ENCODE peak calls at places on chromosome 21, in seven cellular contexts. V is esophagus squamous epithelium; D is aorta; Y is RWPE1; W is WERI-Rb-1; J is CD4-positive, alpha-beta memory T cell; G is heart right ventricle. Z is an unnamed sample.

GRCh38 chr21:32592929-32593502 is 7.7 kb upstream of the TCP10L start:
- DNase-seq in G (no peak), W (no peak), D (no peak), J (no peak), Y (no peak), V (no peak), Z (no peak)

GRCh38 chr21:32334980-32335471 is 36.4 kb downstream of the MRAP start:
- DNase-seq in D (no peak), J (no peak), W (peak; percentile 65), V (no peak), G (no peak), Y (no peak), Z (no peak)

GRCh38 chr21:41597227-41597626 is 89.3 kb upstream of the TMPRSS2 start:
- DNase-seq in J (no peak), W (no peak), D (no peak), Y (no peak), G (no peak), V (no peak), Z (no peak)

GRCh38 chr21:28419110-28419509 is 573.6 kb downstream of the LTN1 start:
- DNase-seq in W (no peak), Y (no peak), V (no peak), G (no peak), D (no peak), J (no peak), Z (no peak)

GRCh38 chr21:31908106-31909031 is 35.5 kb downstream of the HUNK start:
- DNase-seq in G (no peak), J (no peak), W (no peak), Y (peak; percentile 13), D (no peak), V (no peak), Z (peak; percentile 40)

GRCh38 chr21:42760977-42761751 is 107.7 kb downstream of the PDE9A start:
- DNase-seq in G (no peak), J (no peak), W (peak; percentile 86), Y (no peak), V (no peak), D (no peak), Z (no peak)

GRCh38 chr21:32307706-32308105 is 9.1 kb downstream of the MRAP start:
- DNase-seq in G (no peak), D (no peak), J (no peak), W (no peak), Y (no peak), V (no peak), Z (no peak)

GRCh38 chr21:41774467-41775151 is 7.8 kb upstream of the RIPK4 start:
- DNase-seq in G (no peak), J (no peak), V (no peak), D (peak; percentile 3), W (no peak), Y (no peak), Z (no peak)

GRCh38 chr21:17371470-17371869 is 141.4 kb upstream of the CXADR start:
- DNase-seq in G (no peak), D (no peak), J (no peak), Y (no peak), W (no peak), V (no peak), Z (no peak)

GRCh38 chr21:31530918-31531705 is 128.4 kb upstream of the SOD1 start:
- DNase-seq in W (no peak), Y (no peak), J (no peak), G (no peak), V (no peak), D (no peak), Z (no peak)

GRCh38 chr21:21159253-21159899 is 161.2 kb downstream of the NCAM2 start:
- DNase-seq in G (no peak), J (no peak), D (no peak), W (no peak), V (no peak), Y (no peak), Z (no peak)

GRCh38 chr21:32257952-32258785 is 20.7 kb downstream of the MIS18A start:
- DNase-seq in G (peak; percentile 43), D (no peak), W (peak; percentile 87), V (no peak), Y (peak; percentile 76), J (no peak), Z (peak; percentile 70)

GRCh38 chr21:39660596-39660995 is 47.9 kb downstream of the B3GALT5 start:
- DNase-seq in G (peak; percentile 43), J (no peak), V (no peak), W (peak; percentile 30), Y (peak; percentile 23), D (no peak), Z (peak; percentile 59)

GRCh38 chr21:26199471-26199870 is 28.9 kb upstream of the APP start:
- DNase-seq in V (no peak), J (no peak), W (no peak), Y (peak; percentile 68), D (no peak), G (no peak), Z (no peak)

GRCh38 chr21:42850866-42851391 is 28.4 kb downstream of the WDR4 start:
- DNase-seq in D (no peak), J (no peak), V (no peak), G (no peak), W (peak; percentile 66), Y (no peak), Z (no peak)

GRCh38 chr21:46216132-46216747 is 12.3 kb downstream of the LSS start:
- DNase-seq in J (no peak), D (peak; percentile 65), G (no peak), Y (no peak), W (no peak), V (no peak), Z (no peak)

GRCh38 chr21:41616063-41616591 is 108.2 kb upstream of the TMPRSS2 start:
- DNase-seq in G (no peak), Y (no peak), W (no peak), J (no peak), D (peak; percentile 82), V (no peak), Z (no peak)

GRCh38 chr21:46250146-46250725 is 21.7 kb upstream of the LSS start:
- DNase-seq in V (no peak), Y (no peak), D (no peak), W (no peak), J (no peak), G (no peak), Z (no peak)

GRCh38 chr21:41701749-41702148 is 65.1 kb downstream of the RIPK4 start:
- DNase-seq in J (no peak), G (no peak), Y (no peak), D (no peak), V (no peak), W (no peak), Z (no peak)

GRCh38 chr21:27564684-27565280 is 597.9 kb upstream of the ADAMTS5 start:
- DNase-seq in V (no peak), W (peak; percentile 26), Y (peak; percentile 6), G (peak; percentile 17), D (no peak), J (no peak), Z (peak; percentile 27)

GRCh38 chr21:17461014-17461413 is 51.8 kb upstream of the CXADR start:
- DNase-seq in D (no peak), V (no peak), G (no peak), J (no peak), Y (peak; percentile 44), W (no peak), Z (peak; percentile 80)

GRCh38 chr21:27839512-27840115 is 872.7 kb upstream of the ADAMTS5 start:
- DNase-seq in Y (no peak), V (no peak), J (no peak), D (no peak), W (no peak), G (no peak), Z (no peak)

GRCh38 chr21:44812640-44813039 is 5.2 kb downstream of the SUMO3 start:
- DNase-seq in D (no peak), W (no peak), J (no peak), V (no peak), Y (no peak), G (no peak), Z (no peak)
- H3K27ac ChIP-seq in D (no peak overlapping the region), W (no peak overlapping the region), J (no peak overlapping the region), V (no peak overlapping the region), Y (peak overlapping the region; percentile 63), G (no peak overlapping the region), Z (no peak overlapping the region)

GRCh38 chr21:33825898-33826297 is 89.7 kb downstream of the ATP5PO start:
- DNase-seq in D (no peak), Y (no peak), G (no peak), V (no peak), J (no peak), W (no peak), Z (peak; percentile 45)

GRCh38 chr21:33821580-33822322 is 93.9 kb downstream of the ATP5PO start:
- DNase-seq in G (no peak), V (no peak), D (no peak), Y (no peak), W (no peak), J (no peak), Z (no peak)

GRCh38 chr21:33825419-33825818 is 90.2 kb downstream of the ATP5PO start:
- DNase-seq in G (no peak), J (no peak), W (no peak), V (no peak), Y (no peak), D (no peak), Z (no peak)

GRCh38 chr21:33828083-33828482 is 87.5 kb downstream of the ATP5PO start:
- DNase-seq in V (no peak), Y (no peak), G (no peak), J (no peak), W (no peak), D (no peak), Z (no peak)

GRCh38 chr21:33824156-33824941 is 91.3 kb downstream of the ATP5PO start:
- DNase-seq in G (no peak), D (no peak), Y (no peak), V (no peak), J (no peak), W (no peak), Z (no peak)
- H3K27ac ChIP-seq in G (no peak overlapping the region), D (peak overlapping the region; percentile 85), Y (no peak overlapping the region), V (no peak overlapping the region), J (no peak overlapping the region), W (no peak overlapping the region), Z (peak overlapping the region; percentile 63)

GRCh38 chr21:34880401-34880800 is 168.7 kb downstream of the RUNX1 start:
- DNase-seq in Y (no peak), D (no peak), V (no peak), J (no peak), G (no peak), W (no peak), Z (no peak)

GRCh38 chr21:34881894-34882371 is 167.2 kb downstream of the RUNX1 start:
- DNase-seq in V (no peak), Y (peak; percentile 77), W (no peak), G (no peak), D (no peak), J (no peak), Z (no peak)

GRCh38 chr21:34883501-34884271 is 165.4 kb downstream of the RUNX1 start:
- DNase-seq in G (no peak), J (no peak), Y (no peak), D (no peak), V (no peak), W (no peak), Z (no peak)

GRCh38 chr21:34882719-34883131 is 166.4 kb downstream of the RUNX1 start:
- DNase-seq in W (no peak), J (no peak), D (no peak), V (no peak), G (no peak), Y (no peak), Z (no peak)

GRCh38 chr21:34881421-34881820 is 167.7 kb downstream of the RUNX1 start:
- DNase-seq in G (no peak), W (no peak), V (no peak), D (no peak), J (no peak), Y (no peak), Z (no peak)
- H3K27ac ChIP-seq in G (no peak overlapping the region), W (no peak overlapping the region), V (peak overlapping the region; percentile 24), D (no peak overlapping the region), J (no peak overlapping the region), Y (no peak overlapping the region), Z (no peak overlapping the region)

GRCh38 chr21:15144026-15144425 is 79.2 kb upstream of the NRIP1 start:
- DNase-seq in V (no peak), Y (no peak), G (no peak), J (no peak), W (no peak), D (no peak), Z (no peak)
- H3K27ac ChIP-seq in V (no peak overlapping the region), Y (no peak overlapping the region), G (no peak overlapping the region), J (no peak overlapping the region), W (no peak overlapping the region), D (no peak overlapping the region), Z (no peak overlapping the region)

Z was measured in uterus.